ENCODE peak calls at places on chromosomes 16 and 17, in five cellular contexts. F, S, K, Z and W are unnamed samples.

GRCh38 chr16:67993207-67994036 is 5.9 kb downstream of the DPEP2 start:
- DNase-seq in K (peak; percentile 72), Z (peak; percentile 48), F (peak; percentile 89), S (peak; percentile 83), W (peak; percentile 90)

GRCh38 chr16:53822936-53823529 is 119.1 kb downstream of the FTO start:
- DNase-seq in S (no peak), F (no peak), K (no peak), Z (peak; percentile 28), W (no peak)

GRCh38 chr17:56918916-56919315 is 5.1 kb upstream of the TRIM25 start:
- DNase-seq in F (no peak), S (no peak), Z (no peak), K (no peak), W (no peak)

GRCh38 chr17:60463157-60463820 is 41.0 kb downstream of the CHCT1 start:
- DNase-seq in F (no peak), K (no peak), S (no peak), Z (no peak), W (no peak)

GRCh38 chr17:75856062-75856681 is 1.0 kb upstream of the WBP2 start:
- DNase-seq in K (no peak), F (no peak), S (no peak), Z (no peak), W (no peak)

GRCh38 chr16:15874745-15875314 is 13.6 kb downstream of the CEP20 start:
- DNase-seq in S (peak; percentile 58), F (peak; percentile 75), Z (peak; percentile 0), K (peak; percentile 51), W (no peak)

GRCh38 chr16:12317121-12317810 is 340.7 kb downstream of the SNX29 start:
- DNase-seq in K (no peak), F (no peak), S (no peak), Z (no peak), W (no peak)

GRCh38 chr17:29760279-29760721 is 137.6 kb upstream of the CORO6 start:
- DNase-seq in S (no peak), Z (peak; percentile 82), K (no peak), F (no peak), W (no peak)

GRCh38 chr16:77588389-77588788 is 133.9 kb upstream of the NUDT7 start:
- DNase-seq in Z (no peak), S (no peak), K (no peak), F (no peak), W (no peak)

GRCh38 chr16:85753559-85753958 is 2.7 kb upstream of the C16orf74 start:
- DNase-seq in F (no peak), S (no peak), K (no peak), Z (no peak), W (no peak)

GRCh38 chr17:17146791-17147406 is 59.2 kb downstream of the PLD6 start:
- DNase-seq in Z (no peak), K (no peak), S (peak; percentile 69), F (no peak), W (peak; percentile 56)

GRCh38 chr16:67842509-67843342 is 606 bp downstream of the THAP11 start:
- DNase-seq in F (peak; percentile 81), S (peak; percentile 59), K (peak; percentile 47), Z (peak; percentile 39), W (peak; percentile 79)

GRCh38 chr17:56913000-56913866 is 616 bp downstream of the TRIM25 start:
- DNase-seq in K (no peak), F (no peak), Z (peak; percentile 65), S (peak; percentile 67), W (no peak)

GRCh38 chr17:18191071-18191667 is 7.5 kb downstream of the ALKBH5 start:
- DNase-seq in F (no peak), K (peak; percentile 34), S (no peak), Z (no peak), W (no peak)

GRCh38 chr16:23148166-23148512 is 1.1 kb downstream of the USP31 start:
- DNase-seq in F (no peak), S (no peak), K (no peak), Z (no peak), W (no peak)

GRCh38 chr17:76672270-76672851 is 28.8 kb upstream of the ST6GALNAC1 start:
- DNase-seq in F (no peak), Z (peak; percentile 24), K (no peak), S (no peak), W (no peak)

GRCh38 chr17:75345514-75346167 is 56.4 kb upstream of the SLC25A19 start:
- DNase-seq in Z (no peak), S (peak; percentile 27), K (no peak), F (no peak), W (no peak)

GRCh38 chr17:29625037-29625750 is 2.5 kb upstream of the CORO6 start:
- DNase-seq in K (no peak), Z (no peak), F (no peak), S (no peak), W (no peak)

GRCh38 chr16:55294947-55295346 is 29.1 kb upstream of the IRX6 start:
- DNase-seq in Z (no peak), S (no peak), F (no peak), K (no peak), W (no peak)

GRCh38 chr17:74042744-74043486 is 160.6 kb upstream of the RPL38 start:
- DNase-seq in S (no peak), Z (no peak), K (peak; percentile 15), F (peak; percentile 84), W (peak; percentile 28)

GRCh38 chr17:28481081-28481571 is 7.7 kb downstream of the SLC13A2 start:
- DNase-seq in F (no peak), K (no peak), Z (peak; percentile 74), S (no peak), W (no peak)

GRCh38 chr17:77356109-77356689 is 215.4 kb downstream of the SEC14L1 start:
- DNase-seq in F (peak; percentile 58), K (no peak), Z (no peak), S (no peak), W (no peak)

GRCh38 chr17:74192950-74193781 is 10.3 kb upstream of the RPL38 start:
- DNase-seq in Z (peak; percentile 46), K (no peak), S (no peak), F (peak; percentile 76), W (no peak)

GRCh38 chr17:72700226-72700625 is 392.3 kb downstream of the SLC39A11 start:
- DNase-seq in Z (no peak), K (no peak), F (no peak), S (no peak), W (no peak)

GRCh38 chr16:21222495-21223337 is 10.8 kb upstream of the ANKS4B start:
- DNase-seq in K (no peak), Z (no peak), S (no peak), F (no peak), W (no peak)

GRCh38 chr17:48740537-48740936 is 12.0 kb upstream of the HOXB13 start:
- DNase-seq in F (no peak), S (no peak), Z (no peak), K (no peak), W (no peak)

GRCh38 chr17:77316191-77316641 is 175.4 kb downstream of the SEC14L1 start:
- DNase-seq in F (peak; percentile 89), K (peak; percentile 85), Z (no peak), S (peak; percentile 34), W (no peak)

GRCh38 chr16:87681990-87682570 is 79.8 kb downstream of the JPH3 start:
- DNase-seq in F (no peak), S (peak; percentile 75), Z (no peak), K (no peak), W (no peak)